ENCODE peak calls at places on chromosomes 2 and 18, in eight cellular contexts. One of them, this sample, is unnamed.
A peak's percentile ranks its signal among the peaks of the same experiment; 100 is the strongest.

GRCh38 chr2:588041-588645 is 89.1 kb downstream of the TMEM18 start:
- DNase-seq in body of pancreas: no peak
- DNase-seq in AG09319: no peak
- DNase-seq in foreskin fibroblast: no peak
- DNase-seq in A549: no peak
- DNase-seq in foreskin keratinocyte: no peak
- DNase-seq in uterus: no peak
- DNase-seq in testis: no peak
- DNase-seq in this sample: no peak

GRCh38 chr2:71889991-71890684 is 257.5 kb downstream of the CYP26B1 start:
- DNase-seq in body of pancreas: no peak
- DNase-seq in AG09319: peak; percentile 94
- DNase-seq in foreskin fibroblast: peak; percentile 78
- DNase-seq in A549: peak; percentile 30
- DNase-seq in foreskin keratinocyte: peak; percentile 33
- DNase-seq in uterus: no peak
- DNase-seq in testis: no peak
- DNase-seq in this sample: no peak

GRCh38 chr2:234580686-234581085 is 83.8 kb upstream of the ARL4C start:
- DNase-seq in body of pancreas: no peak
- DNase-seq in AG09319: no peak
- DNase-seq in foreskin fibroblast: no peak
- DNase-seq in A549: no peak
- DNase-seq in foreskin keratinocyte: no peak
- DNase-seq in uterus: no peak
- DNase-seq in testis: no peak
- DNase-seq in this sample: no peak

GRCh38 chr2:168660859-168661258 is 141.6 kb upstream of the NOSTRIN start:
- DNase-seq in body of pancreas: no peak
- DNase-seq in AG09319: no peak
- DNase-seq in foreskin fibroblast: no peak
- DNase-seq in A549: no peak
- DNase-seq in foreskin keratinocyte: no peak
- DNase-seq in uterus: peak; percentile 33
- DNase-seq in testis: no peak
- DNase-seq in this sample: no peak

GRCh38 chr18:50011813-50012445 is 183.0 kb downstream of the MYO5B start:
- DNase-seq in body of pancreas: no peak
- DNase-seq in AG09319: peak; percentile 22
- DNase-seq in foreskin fibroblast: peak; percentile 85
- DNase-seq in A549: no peak
- DNase-seq in foreskin keratinocyte: peak; percentile 56
- DNase-seq in uterus: no peak
- DNase-seq in testis: no peak
- DNase-seq in this sample: peak; percentile 8

GRCh38 chr2:171523969-171524401 is 1.7 kb downstream of the CYBRD1 start:
- DNase-seq in body of pancreas: no peak
- DNase-seq in AG09319: no peak
- DNase-seq in foreskin fibroblast: peak; percentile 30
- DNase-seq in A549: peak; percentile 39
- DNase-seq in foreskin keratinocyte: peak; percentile 73
- DNase-seq in uterus: no peak
- DNase-seq in testis: peak; percentile 22
- DNase-seq in this sample: no peak

GRCh38 chr2:241795021-241795999 is 13.7 kb upstream of the NEU4 start:
- DNase-seq in body of pancreas: no peak
- DNase-seq in AG09319: no peak
- DNase-seq in foreskin fibroblast: no peak
- DNase-seq in A549: no peak
- DNase-seq in foreskin keratinocyte: no peak
- DNase-seq in uterus: no peak
- DNase-seq in testis: no peak
- DNase-seq in this sample: no peak

GRCh38 chr2:23526114-23526513 is 141.1 kb downstream of the KLHL29 start:
- DNase-seq in body of pancreas: no peak
- DNase-seq in AG09319: no peak
- DNase-seq in foreskin fibroblast: no peak
- DNase-seq in A549: no peak
- DNase-seq in foreskin keratinocyte: no peak
- DNase-seq in uterus: no peak
- DNase-seq in testis: no peak
- DNase-seq in this sample: no peak

GRCh38 chr18:45254683-45255082 is 360.6 kb upstream of the SLC14A2 start:
- DNase-seq in body of pancreas: peak; percentile 10
- DNase-seq in AG09319: peak; percentile 44
- DNase-seq in foreskin fibroblast: peak; percentile 67
- DNase-seq in A549: no peak
- DNase-seq in foreskin keratinocyte: no peak
- DNase-seq in uterus: peak; percentile 19
- DNase-seq in testis: no peak
- DNase-seq in this sample: no peak

GRCh38 chr2:121263996-121264715 is 20.8 kb downstream of the TFCP2L1 start:
- DNase-seq in body of pancreas: no peak
- DNase-seq in AG09319: no peak
- DNase-seq in foreskin fibroblast: no peak
- DNase-seq in A549: no peak
- DNase-seq in foreskin keratinocyte: no peak
- DNase-seq in uterus: no peak
- DNase-seq in testis: no peak
- DNase-seq in this sample: no peak

GRCh38 chr2:233928594-233929351 is 11.6 kb downstream of the TRPM8 start:
- DNase-seq in body of pancreas: peak; percentile 28
- DNase-seq in AG09319: no peak
- DNase-seq in foreskin fibroblast: no peak
- DNase-seq in A549: peak; percentile 55
- DNase-seq in foreskin keratinocyte: no peak
- DNase-seq in uterus: no peak
- DNase-seq in testis: peak; percentile 43
- DNase-seq in this sample: no peak

GRCh38 chr2:175871949-175872348 is 130.1 kb downstream of the LNPK start:
- DNase-seq in body of pancreas: no peak
- DNase-seq in AG09319: no peak
- DNase-seq in foreskin fibroblast: no peak
- DNase-seq in A549: no peak
- DNase-seq in foreskin keratinocyte: no peak
- DNase-seq in uterus: no peak
- DNase-seq in testis: no peak
- DNase-seq in this sample: no peak
- TF ChIP-seq CTCF in body of pancreas: no peak
- TF ChIP-seq CTCF in AG09319: no peak
- TF ChIP-seq CTCF in foreskin fibroblast: no peak
- TF ChIP-seq CTCF in A549: no peak
- TF ChIP-seq CTCF in foreskin keratinocyte: no peak
- TF ChIP-seq CTCF in uterus: no peak
- TF ChIP-seq CTCF in testis: no peak
- TF ChIP-seq CTCF in this sample: no peak

GRCh38 chr2:38835990-38836389 is 39.7 kb downstream of the DHX57 start:
- DNase-seq in body of pancreas: no peak
- DNase-seq in AG09319: no peak
- DNase-seq in foreskin fibroblast: no peak
- DNase-seq in A549: no peak
- DNase-seq in foreskin keratinocyte: no peak
- DNase-seq in uterus: no peak
- DNase-seq in testis: no peak
- DNase-seq in this sample: no peak

GRCh38 chr2:38836801-38837200 is 38.9 kb downstream of the DHX57 start:
- DNase-seq in body of pancreas: no peak
- DNase-seq in AG09319: no peak
- DNase-seq in foreskin fibroblast: no peak
- DNase-seq in A549: no peak
- DNase-seq in foreskin keratinocyte: peak; percentile 23
- DNase-seq in uterus: no peak
- DNase-seq in testis: no peak
- DNase-seq in this sample: no peak

GRCh38 chr2:38830546-38831159 is 45.1 kb downstream of the DHX57 start:
- DNase-seq in body of pancreas: no peak
- DNase-seq in AG09319: no peak
- DNase-seq in foreskin fibroblast: no peak
- DNase-seq in A549: no peak
- DNase-seq in foreskin keratinocyte: no peak
- DNase-seq in uterus: no peak
- DNase-seq in testis: no peak
- DNase-seq in this sample: no peak

DNA sequence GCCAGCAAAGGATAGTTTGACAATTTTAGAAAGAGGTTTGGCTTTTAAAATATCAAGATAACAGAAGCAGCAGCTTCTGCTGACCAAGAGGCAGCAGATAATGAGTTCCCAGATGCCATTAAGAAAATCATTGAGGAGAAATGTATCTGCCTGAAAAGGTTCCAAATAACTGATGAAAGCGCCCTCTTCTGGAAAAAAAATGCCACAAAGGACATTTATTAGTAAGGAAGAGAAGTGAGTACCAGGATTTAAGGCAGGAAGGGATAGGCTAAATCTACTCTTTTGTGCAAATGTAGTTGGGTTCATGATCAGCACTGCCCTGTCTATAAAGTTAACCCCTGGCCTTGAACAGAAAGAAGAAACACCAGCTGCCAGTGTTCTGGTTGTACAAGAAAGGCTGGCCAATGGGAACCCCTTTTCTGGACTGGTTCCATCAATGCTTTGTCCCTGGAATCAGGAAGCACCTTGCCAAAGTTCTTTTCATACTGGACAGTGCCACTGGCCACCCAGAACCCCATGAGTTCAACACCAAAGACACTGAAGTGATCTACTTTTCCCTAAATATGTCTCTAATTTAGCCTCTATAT is 40.6 kb downstream of the DHX57 start:
- DNase-seq in body of pancreas: no peak
- DNase-seq in AG09319: no peak
- DNase-seq in foreskin fibroblast: no peak
- DNase-seq in A549: peak; percentile 55
- DNase-seq in foreskin keratinocyte: peak; percentile 17
- DNase-seq in uterus: no peak
- DNase-seq in testis: no peak
- DNase-seq in this sample: no peak
- TF ChIP-seq CTCF in body of pancreas: peak; percentile 12
- TF ChIP-seq CTCF in AG09319: peak; percentile 40
- TF ChIP-seq CTCF in foreskin fibroblast: peak; percentile 41
- TF ChIP-seq CTCF in A549: peak; percentile 68
- TF ChIP-seq CTCF in foreskin keratinocyte: peak; percentile 66
- TF ChIP-seq CTCF in uterus: no peak
- TF ChIP-seq CTCF in testis: peak; percentile 15
- TF ChIP-seq CTCF in this sample: peak; percentile 50

GRCh38 chr2:50391553-50391952 is 640.4 kb downstream of the NRXN1 start:
- DNase-seq in body of pancreas: no peak
- DNase-seq in AG09319: no peak
- DNase-seq in foreskin fibroblast: no peak
- DNase-seq in A549: no peak
- DNase-seq in foreskin keratinocyte: no peak
- DNase-seq in uterus: no peak
- DNase-seq in testis: no peak
- DNase-seq in this sample: no peak
- TF ChIP-seq CTCF in body of pancreas: no peak
- TF ChIP-seq CTCF in AG09319: no peak
- TF ChIP-seq CTCF in foreskin fibroblast: no peak
- TF ChIP-seq CTCF in A549: no peak
- TF ChIP-seq CTCF in foreskin keratinocyte: no peak
- TF ChIP-seq CTCF in uterus: no peak
- TF ChIP-seq CTCF in testis: no peak
- TF ChIP-seq CTCF in this sample: no peak

GRCh38 chr18:48896875-48897511 is 53.8 kb downstream of the SMAD7 start:
- DNase-seq in body of pancreas: no peak
- DNase-seq in AG09319: no peak
- DNase-seq in foreskin fibroblast: no peak
- DNase-seq in A549: peak; percentile 67
- DNase-seq in foreskin keratinocyte: no peak
- DNase-seq in uterus: no peak
- DNase-seq in testis: peak; percentile 48
- DNase-seq in this sample: no peak
- TF ChIP-seq CTCF in body of pancreas: no peak
- TF ChIP-seq CTCF in AG09319: no peak
- TF ChIP-seq CTCF in foreskin fibroblast: no peak
- TF ChIP-seq CTCF in A549: no peak
- TF ChIP-seq CTCF in foreskin keratinocyte: no peak
- TF ChIP-seq CTCF in uterus: no peak
- TF ChIP-seq CTCF in testis: no peak
- TF ChIP-seq CTCF in this sample: peak; percentile 10